ENCODE peak calls at places on chromosome 16, in five cellular contexts. Q, G, F, I and T are unnamed samples.

GRCh38 chr16:66524601-66525164 is 25.2 kb downstream of the TK2 start:
- DNase-seq in G (no peak), I (no peak), F (peak), Q (no peak), T (no peak)

GRCh38 chr16:25299792-25300590 is 42.3 kb upstream of the ZKSCAN2 start:
- DNase-seq in G (no peak), F (no peak), I (no peak), Q (no peak), T (no peak)

GRCh38 chr16:71594000-71594646 is 17.2 kb upstream of the TAT start:
- DNase-seq in G (no peak), I (no peak), F (no peak), Q (no peak), T (no peak)

GRCh38 chr16:84115919-84116719 is 623 bp downstream of the MBTPS1 start:
- DNase-seq in I (no peak), Q (no peak), F (peak), G (no peak), T (peak)

GRCh38 chr16:87027056-87027616 is 290.1 kb downstream of the C16orf95 start:
- DNase-seq in G (no peak), I (no peak), Q (no peak), F (no peak), T (no peak)

GRCh38 chr16:57999971-58000705 is at the start of gene ZNF319:
- DNase-seq in G (peak), I (peak), F (no peak), Q (no peak), T (no peak)

GRCh38 chr16:12543700-12544476 is 259.8 kb downstream of the CPPED1 start:
- DNase-seq in F (no peak), I (no peak), G (no peak), Q (no peak), T (no peak)

GRCh38 chr16:67936876-67937605 is 391 bp upstream of the PSMB10 start:
- DNase-seq in G (no peak), F (peak), I (peak), Q (no peak), T (peak)

GRCh38 chr16:85449195-85449884 is 163.8 kb upstream of the GSE1 start:
- DNase-seq in Q (no peak), I (no peak), F (no peak), G (no peak), T (no peak)

GRCh38 chr16:15498427-15499175 is 64.2 kb downstream of the BMERB1 start:
- DNase-seq in G (no peak), I (no peak), F (no peak), Q (no peak), T (no peak)

GRCh38 chr16:65769055-65769465 is 597.4 kb upstream of the CDH5 start:
- DNase-seq in I (no peak), F (no peak), Q (peak), G (no peak), T (no peak)

GRCh38 chr16:50550035-50550434 is 1.8 kb downstream of the NKD1 start:
- DNase-seq in I (peak), Q (no peak), F (no peak), G (no peak), T (no peak)

GRCh38 chr16:67393790-67394270 is 532 bp upstream of the TPPP3 start:
- DNase-seq in G (no peak), Q (no peak), F (no peak), I (no peak), T (no peak)

GRCh38 chr16:71460246-71460645 is 1.8 kb downstream of the ZNF23 start:
- DNase-seq in Q (no peak), F (no peak), I (no peak), G (no peak), T (no peak)

GRCh38 chr16:84618428-84619102 is 687 bp upstream of the COTL1 start:
- DNase-seq in F (no peak), Q (peak), I (no peak), G (no peak), T (peak)

GRCh38 chr16:89400740-89401139 is 89.6 kb downstream of the ANKRD11 start:
- DNase-seq in Q (no peak), G (no peak), F (no peak), I (no peak), T (no peak)

GRCh38 chr16:82653550-82654511 is 27.1 kb downstream of the CDH13 start:
- DNase-seq in Q (no peak), G (no peak), F (no peak), I (peak), T (no peak)

GRCh38 chr16:11677959-11678881 is 10.0 kb downstream of the SNN start:
- DNase-seq in G (no peak), I (no peak), F (no peak), Q (no peak), T (no peak)

GRCh38 chr16:3051489-3051888 is 5.1 kb downstream of the MMP25 start:
- DNase-seq in I (no peak), Q (no peak), G (no peak), F (no peak), T (no peak)

GRCh38 chr16:13969711-13970110 is 49.8 kb downstream of the ERCC4 start:
- DNase-seq in I (no peak), F (no peak), G (no peak), Q (no peak), T (no peak)

GRCh38 chr16:88936008-88936912 is 40.7 kb downstream of the CBFA2T3 start:
- DNase-seq in I (no peak), F (no peak), Q (no peak), G (peak), T (no peak)

GRCh38 chr16:30609002-30609927 is 924 bp downstream of the ZNF689 start:
- DNase-seq in I (peak), G (peak), F (peak), Q (peak), T (peak)

GRCh38 chr16:75580-76501 is 2.2 kb upstream of the MPG start:
- DNase-seq in F (peak), Q (no peak), I (no peak), G (peak), T (peak)

GRCh38 chr16:29862884-29863668 is at the start of gene CDIPT:
- DNase-seq in G (peak), Q (peak), F (peak), I (peak), T (peak)

GRCh38 chr16:12271006-12271405 is 294.5 kb downstream of the SNX29 start:
- DNase-seq in Q (peak), I (no peak), G (no peak), F (no peak), T (no peak)